ENCODE peak calls at places on chromosomes 6 and 20, in nine cellular contexts. P, D, H, U, K, G, B, A and Z are unnamed samples.
A peak's percentile ranks its signal among the peaks of the same experiment; 100 is the strongest.

GRCh38 chr20:62742979-62743776 is 34.5 kb downstream of the NTSR1 start:
- DNase-seq in P (no peak), D (peak; percentile 28), H (no peak), U (no peak), K (peak; percentile 7), G (no peak), B (no peak), A (peak; percentile 48), Z (no peak)

GRCh38 chr20:11118802-11119380 is 445.1 kb upstream of the JAG1 start:
- DNase-seq in P (no peak), D (no peak), H (peak; percentile 68), U (no peak), K (no peak), G (no peak), B (no peak), A (no peak), Z (no peak)

GRCh38 chr20:22584630-22584921 is 204 bp upstream of the FOXA2 start:
- DNase-seq in P (no peak), D (no peak), H (no peak), U (no peak), K (no peak), G (no peak), B (no peak), A (no peak), Z (no peak)

GRCh38 chr6:148407372-148407771 is 64.7 kb downstream of the SASH1 start:
- DNase-seq in P (no peak), D (no peak), H (peak; percentile 97), U (peak; percentile 87), K (no peak), G (no peak), B (peak; percentile 88), A (no peak), Z (no peak)

GRCh38 chr6:104958720-104959452 is 2.0 kb downstream of the LIN28B start:
- DNase-seq in P (no peak), D (no peak), H (no peak), U (no peak), K (no peak), G (no peak), B (no peak), A (no peak), Z (peak; percentile 40)

GRCh38 chr6:125944434-125944816 is 12.1 kb upstream of the HINT3 start:
- DNase-seq in P (no peak), D (no peak), H (peak; percentile 88), U (peak; percentile 78), K (peak; percentile 50), G (no peak), B (peak; percentile 91), A (peak; percentile 78), Z (no peak)

GRCh38 chr6:138250513-138251247 is 32.4 kb upstream of the PBOV1 start:
- DNase-seq in P (no peak), D (peak; percentile 59), H (peak; percentile 5), U (no peak), K (peak; percentile 73), G (no peak), B (peak; percentile 94), A (no peak), Z (no peak)

GRCh38 chr20:34907616-34908469 is 31.4 kb downstream of the ACSS2 start:
- DNase-seq in P (no peak), D (peak; percentile 62), H (peak; percentile 92), U (peak; percentile 63), K (peak; percentile 54), G (no peak), B (peak; percentile 90), A (no peak), Z (peak; percentile 89)

GRCh38 chr20:41734506-41734945 is 116.3 kb upstream of the CHD6 start:
- DNase-seq in P (peak; percentile 82), D (no peak), H (peak; percentile 22), U (peak; percentile 43), K (no peak), G (peak; percentile 52), B (peak; percentile 60), A (no peak), Z (peak; percentile 67)

GRCh38 chr20:35560541-35560940 is 18.7 kb downstream of the ERGIC3 start:
- DNase-seq in P (no peak), D (no peak), H (no peak), U (no peak), K (no peak), G (no peak), B (no peak), A (no peak), Z (no peak)

GRCh38 chr20:23161244-23161875 is 75.2 kb upstream of the CD93 start:
- DNase-seq in P (peak; percentile 88), D (no peak), H (peak; percentile 52), U (peak; percentile 37), K (no peak), G (no peak), B (peak; percentile 40), A (no peak), Z (no peak)

GRCh38 chr6:53492860-53493634 is 51.9 kb downstream of the GCLC start:
- DNase-seq in P (no peak), D (no peak), H (peak; percentile 73), U (peak; percentile 33), K (no peak), G (no peak), B (peak; percentile 72), A (no peak), Z (peak; percentile 73)

GRCh38 chr6:122365775-122366403 is 33.6 kb upstream of the HSF2 start:
- DNase-seq in P (no peak), D (no peak), H (no peak), U (no peak), K (no peak), G (no peak), B (no peak), A (no peak), Z (peak; percentile 9)

GRCh38 chr20:50464725-50465650 is 45.2 kb upstream of the PTPN1 start:
- DNase-seq in P (no peak), D (no peak), H (peak; percentile 28), U (no peak), K (no peak), G (no peak), B (no peak), A (no peak), Z (no peak)

GRCh38 chr6:55822815-55823214 is 52.6 kb downstream of the BMP5 start:
- DNase-seq in P (no peak), D (no peak), H (peak; percentile 43), U (no peak), K (no peak), G (no peak), B (peak; percentile 10), A (no peak), Z (no peak)

GRCh38 chr6:149881066-149881766 is 16.7 kb downstream of the RAET1E start:
- DNase-seq in P (no peak), D (no peak), H (no peak), U (no peak), K (no peak), G (no peak), B (no peak), A (no peak), Z (no peak)
- H3K4me3 ChIP-seq in P (no peak overlapping the region), D (no peak overlapping the region), H (no peak overlapping the region), U (no peak overlapping the region), K (no peak overlapping the region), G (no peak overlapping the region), B (no peak overlapping the region), A (no peak overlapping the region), Z (no peak overlapping the region)

GRCh38 chr6:142551145-142551811 is 249.5 kb downstream of the ADGRG6 start:
- DNase-seq in P (no peak), D (no peak), H (no peak), U (no peak), K (no peak), G (peak; percentile 64), B (no peak), A (peak; percentile 55), Z (peak; percentile 41)

GRCh38 chr6:142548571-142548970 is 246.8 kb downstream of the ADGRG6 start:
- DNase-seq in P (no peak), D (no peak), H (no peak), U (no peak), K (no peak), G (no peak), B (no peak), A (no peak), Z (no peak)

GRCh38 chr6:142544199-142544838 is 242.5 kb downstream of the ADGRG6 start:
- DNase-seq in P (no peak), D (no peak), H (no peak), U (no peak), K (no peak), G (no peak), B (no peak), A (no peak), Z (no peak)

GRCh38 chr6:142545147-142545546 is 243.3 kb downstream of the ADGRG6 start:
- DNase-seq in P (no peak), D (no peak), H (no peak), U (no peak), K (no peak), G (no peak), B (no peak), A (no peak), Z (no peak)

DNA sequence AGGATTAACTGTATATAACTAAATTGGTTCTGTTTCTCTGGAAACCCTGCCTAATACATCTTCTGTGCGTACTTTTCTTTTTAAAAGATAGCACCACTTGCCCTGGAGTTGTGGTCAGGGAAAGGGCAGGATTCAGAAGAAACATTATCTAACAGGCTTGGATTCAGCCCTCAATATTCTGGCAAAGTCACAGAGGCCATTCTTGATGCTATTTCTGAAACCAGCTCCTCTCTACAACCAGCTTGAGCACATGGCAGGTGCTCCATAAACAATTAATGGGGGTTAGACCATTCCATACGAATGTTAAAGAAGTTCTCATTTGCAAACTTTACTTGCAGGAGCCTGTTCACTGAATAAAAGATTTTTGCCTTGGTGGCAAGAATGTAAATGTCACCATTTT is 248.5 kb downstream of the ADGRG6 start:
- DNase-seq in P (no peak), D (no peak), H (no peak), U (no peak), K (no peak), G (no peak), B (no peak), A (no peak), Z (no peak)
- H3K27ac ChIP-seq in P (no peak overlapping the region), D (no peak overlapping the region), H (no peak overlapping the region), U (no peak overlapping the region), K (no peak overlapping the region), G (no peak overlapping the region), B (no peak overlapping the region), A (no peak overlapping the region), Z (no peak overlapping the region)

DNA sequence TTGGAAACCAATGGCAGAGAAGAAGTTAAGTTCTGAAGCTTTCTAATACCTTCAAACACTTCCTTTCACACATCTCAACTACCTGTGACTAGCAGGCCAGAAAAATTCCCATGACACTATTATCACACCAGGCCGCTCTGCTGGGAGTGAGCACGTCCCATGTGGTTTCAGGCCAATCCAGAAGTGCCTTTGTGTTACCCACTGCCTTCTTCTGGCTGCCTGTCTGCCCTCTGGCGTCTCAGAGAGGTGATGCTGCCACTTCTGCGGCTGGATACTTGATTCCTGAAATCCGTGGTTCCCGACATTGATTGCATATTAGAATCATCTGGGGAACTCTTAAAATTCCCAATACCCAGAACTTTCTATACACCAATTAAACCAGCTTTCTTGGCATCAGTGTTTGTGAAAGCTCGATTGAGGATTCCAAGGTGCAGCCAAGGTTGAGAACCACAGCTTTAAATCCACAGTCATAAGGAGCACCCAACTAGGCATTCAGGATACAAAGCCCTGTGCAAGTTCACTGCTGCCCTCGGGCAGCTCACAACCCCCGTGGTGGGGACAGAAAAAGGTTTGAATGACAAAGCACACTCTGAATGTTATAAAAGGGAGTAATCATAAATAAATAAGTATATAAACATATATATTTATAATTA is 65.6 kb downstream of the STMND1 start:
- DNase-seq in P (peak; percentile 80), D (no peak), H (peak; percentile 15), U (peak; percentile 49), K (no peak), G (no peak), B (peak; percentile 57), A (no peak), Z (peak; percentile 74)
- TF ChIP-seq CTCF in P (peak; percentile 16), D (no peak), H (peak; percentile 30), U (peak; percentile 84), K (no peak), G (no peak), B (peak; percentile 66), A (peak; percentile 45), Z (peak; percentile 57)

GRCh38 chr6:156824142-156824541 is 47.0 kb downstream of the ARID1B start:
- DNase-seq in P (no peak), D (no peak), H (no peak), U (no peak), K (no peak), G (no peak), B (no peak), A (no peak), Z (no peak)
- H3K4me3 ChIP-seq in P (no peak overlapping the region), D (no peak overlapping the region), H (no peak overlapping the region), U (no peak overlapping the region), K (no peak overlapping the region), G (no peak overlapping the region), B (no peak overlapping the region), A (no peak overlapping the region), Z (no peak overlapping the region)